ENCODE peak calls at places on chromosomes 11 and 22, in six cellular contexts. L, N, H, U, P and V are unnamed samples.

GRCh38 chr11:62048101-62048500 is 75.7 kb upstream of the INCENP start:
- DNase-seq in L (no peak), N (no peak), H (peak), U (no peak), P (no peak), V (no peak)

GRCh38 chr11:121473064-121473777 is 20.5 kb upstream of the SORL1-AS1 start:
- DNase-seq in L (no peak), N (no peak), H (peak), U (no peak), P (peak), V (no peak)

GRCh38 chr11:129106788-129107187 is 85.3 kb downstream of the ARHGAP32 start:
- DNase-seq in L (no peak), N (no peak), H (no peak), U (no peak), P (no peak), V (no peak)

GRCh38 chr22:38467904-38468760 is at the start of gene KDELR3:
- DNase-seq in L (peak), N (peak), H (peak), U (peak), P (peak), V (no peak)

GRCh38 chr11:112366777-112367176 is 106.1 kb upstream of the PLET1 start:
- DNase-seq in L (no peak), N (no peak), H (no peak), U (no peak), P (no peak), V (no peak)

GRCh38 chr22:50002791-50003190 is 9.8 kb downstream of the IL17REL start:
- DNase-seq in L (no peak), N (no peak), H (no peak), U (no peak), P (peak), V (no peak)

GRCh38 chr11:66020618-66021357 is 5.5 kb downstream of the CATSPER1 start:
- DNase-seq in L (no peak), N (no peak), H (peak), U (no peak), P (peak), V (no peak)

GRCh38 chr11:30423886-30424285 is 101.0 kb downstream of the ARL14EP start:
- DNase-seq in L (peak), N (no peak), H (no peak), U (no peak), P (no peak), V (no peak)

GRCh38 chr11:107272561-107272960 is 185.1 kb downstream of the CWF19L2 start:
- DNase-seq in L (no peak), N (no peak), H (no peak), U (no peak), P (no peak), V (no peak)

GRCh38 chr22:36900225-36900624 is 13.2 kb upstream of the CSF2RB start:
- DNase-seq in L (no peak), N (no peak), H (no peak), U (no peak), P (no peak), V (no peak)

GRCh38 chr11:12806113-12806512 is 131.9 kb downstream of the TEAD1 start:
- DNase-seq in L (no peak), N (no peak), H (peak), U (no peak), P (peak), V (no peak)

GRCh38 chr11:70335511-70335910 is 62.8 kb upstream of the CTTN start:
- DNase-seq in L (no peak), N (no peak), H (no peak), U (no peak), P (no peak), V (no peak)

GRCh38 chr11:13494051-13494450 is 1.7 kb downstream of the PTH start:
- DNase-seq in L (no peak), N (no peak), H (no peak), U (no peak), P (no peak), V (no peak)

GRCh38 chr11:128719556-128719824 is 25.6 kb downstream of the FLI1 start:
- DNase-seq in L (no peak), N (no peak), H (no peak), U (no peak), P (no peak), V (no peak)

GRCh38 chr11:45333506-45333971 is 47.4 kb upstream of the SYT13 start:
- DNase-seq in L (no peak), N (no peak), H (no peak), U (no peak), P (peak), V (peak)

GRCh38 chr11:25734592-25735211 is 597.2 kb upstream of the ANO3 start:
- DNase-seq in L (no peak), N (peak), H (peak), U (peak), P (peak), V (no peak)

GRCh38 chr11:44893250-44894216 is 57.1 kb downstream of the TP53I11 start:
- DNase-seq in L (no peak), N (no peak), H (no peak), U (no peak), P (no peak), V (no peak)

GRCh38 chr11:94568717-94569116 is 1.5 kb downstream of the PIWIL4 start:
- DNase-seq in L (no peak), N (no peak), H (no peak), U (no peak), P (no peak), V (no peak)

GRCh38 chr11:94568200-94568599 is 1.0 kb downstream of the PIWIL4 start:
- DNase-seq in L (no peak), N (no peak), H (no peak), U (no peak), P (no peak), V (no peak)

GRCh38 chr11:94567181-94567670 is at the start of gene PIWIL4:
- DNase-seq in L (peak), N (no peak), H (no peak), U (no peak), P (no peak), V (no peak)

GRCh38 chr11:94563176-94563847 is 3.9 kb upstream of the PIWIL4 start:
- DNase-seq in L (no peak), N (no peak), H (peak), U (peak), P (peak), V (no peak)

DNA sequence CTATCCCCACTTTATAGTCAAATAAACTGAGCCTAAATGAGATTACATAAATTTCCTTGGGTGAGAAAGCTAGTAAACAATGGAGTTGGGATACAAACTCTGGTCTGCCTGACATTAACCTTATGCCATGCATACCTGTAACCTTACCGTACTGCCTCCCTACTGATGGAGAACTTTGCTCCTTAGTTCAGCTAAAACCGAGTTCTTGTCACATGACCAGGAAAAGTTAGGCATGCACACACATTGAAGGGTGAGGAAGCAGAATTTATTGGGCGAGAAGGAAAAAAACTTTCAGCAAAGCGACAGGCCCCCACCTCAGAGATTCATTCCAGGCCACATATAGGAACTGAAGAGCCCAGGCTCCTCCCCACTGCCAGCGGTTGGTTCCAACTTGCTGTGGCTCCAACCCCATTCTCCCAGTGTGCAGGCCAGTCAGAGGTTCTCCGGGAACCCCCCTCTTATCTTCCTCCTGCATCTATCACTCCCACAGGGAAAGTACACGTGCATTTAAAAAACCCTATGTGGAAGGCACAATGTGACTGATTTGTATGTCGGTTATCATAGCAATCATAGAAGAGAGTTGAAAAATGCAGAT is 3.2 kb upstream of the PIWIL4 start:
- DNase-seq in L (no peak), N (no peak), H (no peak), U (no peak), P (no peak), V (no peak)
- TF ChIP-seq CTCF in L (no peak), N (no peak), H (no peak), U (no peak), P (no peak), V (no peak)

DNA sequence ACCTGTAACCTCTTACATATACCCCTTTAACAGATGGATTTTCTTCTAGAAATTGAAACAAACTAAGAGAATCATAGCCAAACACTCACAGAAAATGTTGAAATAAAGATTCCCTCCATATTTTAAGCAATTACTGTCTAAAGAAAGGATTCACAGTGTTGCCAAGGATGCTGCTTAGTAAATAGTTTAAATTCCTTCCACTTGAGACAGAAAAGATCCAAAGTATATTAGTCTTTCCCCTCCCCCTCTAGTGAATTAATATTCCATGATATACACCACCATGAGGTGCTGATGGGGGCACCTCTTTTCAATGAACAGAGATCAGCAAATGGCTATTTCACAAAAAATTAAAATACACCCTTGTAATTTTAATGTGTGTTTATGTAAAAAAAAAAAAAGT is 186.8 kb downstream of the SOX6 start:
- DNase-seq in L (no peak), N (no peak), H (no peak), U (no peak), P (peak), V (no peak)
- TF ChIP-seq CTCF in L (no peak), N (no peak), H (no peak), U (no peak), P (no peak), V (peak)

DNA sequence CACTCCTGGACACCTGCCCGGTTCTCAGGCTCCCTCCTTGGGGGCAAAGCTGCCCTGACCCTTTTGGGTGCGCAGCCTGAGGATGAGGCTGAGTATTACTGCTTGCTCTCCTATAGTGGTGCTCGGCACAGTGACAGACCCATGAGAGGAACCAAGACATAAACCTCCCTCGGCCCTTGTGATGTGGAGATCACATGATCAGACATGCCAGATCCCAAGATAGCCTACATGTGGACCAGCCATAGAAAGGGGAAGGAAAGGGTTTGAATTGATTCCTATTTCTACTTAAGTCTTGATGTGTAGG is 125.3 kb downstream of the VPREB1 start:
- DNase-seq in L (no peak), N (no peak), H (no peak), U (no peak), P (no peak), V (no peak)
- TF ChIP-seq CTCF in L (no peak), N (no peak), H (no peak), U (no peak), P (no peak), V (no peak)

GRCh38 chr11:22177186-22177585 is 15.7 kb upstream of the ANO5 start:
- DNase-seq in L (no peak), N (no peak), H (no peak), U (no peak), P (no peak), V (no peak)
- TF ChIP-seq CTCF in L (no peak), N (peak), H (no peak), U (no peak), P (no peak), V (peak)

GRCh38 chr11:108961095-108961494 is 296.2 kb downstream of the DDX10 start:
- DNase-seq in L (no peak), N (no peak), H (no peak), U (no peak), P (no peak), V (no peak)

GRCh38 chr11:108959874-108960273 is 295.0 kb downstream of the DDX10 start:
- DNase-seq in L (no peak), N (no peak), H (no peak), U (no peak), P (no peak), V (no peak)

GRCh38 chr11:108959124-108959761 is 294.4 kb downstream of the DDX10 start:
- DNase-seq in L (no peak), N (no peak), H (no peak), U (no peak), P (no peak), V (no peak)

GRCh38 chr11:108960498-108960897 is 295.6 kb downstream of the DDX10 start:
- DNase-seq in L (no peak), N (no peak), H (peak), U (no peak), P (no peak), V (no peak)

GRCh38 chr11:108958446-108959123 is 293.7 kb downstream of the DDX10 start:
- DNase-seq in L (no peak), N (no peak), H (peak), U (no peak), P (peak), V (no peak)
- TF ChIP-seq CTCF in L (no peak), N (no peak), H (peak), U (no peak), P (no peak), V (no peak)